ENCODE peak calls at places on chromosomes 7 and 10, in five cellular contexts. E is tibial artery; M is lower lobe of right lung; V is mesendoderm; W is CD4-positive, alpha-beta T cell. C is an unnamed sample.

GRCh38 chr7:44395067-44395466 is 69.7 kb upstream of the CAMK2B start:
- DNase-seq in V (no peak), E (no peak), W (no peak), M (no peak), C (peak)

GRCh38 chr7:128132426-128133069 is 101.3 kb upstream of the LRRC4 start:
- DNase-seq in E (no peak), M (no peak), W (no peak), V (no peak), C (no peak)

GRCh38 chr10:25877296-25877695 is 56.7 kb upstream of the MYO3A start:
- DNase-seq in M (no peak), V (no peak), E (no peak), W (no peak), C (no peak)

GRCh38 chr10:27439101-27439500 is 65.0 kb upstream of the RAB18 start:
- DNase-seq in M (no peak), E (no peak), W (no peak), V (no peak), C (no peak)

GRCh38 chr7:158378978-158379377 is 208.6 kb downstream of the PTPRN2 start:
- DNase-seq in E (no peak), M (no peak), W (no peak), V (no peak), C (no peak)

GRCh38 chr7:90629306-90629918 is 33.3 kb downstream of the CDK14 start:
- DNase-seq in M (no peak), V (peak), W (no peak), E (no peak), C (no peak)

GRCh38 chr7:155009570-155010157 is 6.7 kb upstream of the PAXIP1 start:
- DNase-seq in W (peak), M (no peak), E (no peak), V (peak), C (no peak)

GRCh38 chr10:100571069-100571817 is 35.5 kb downstream of the HIF1AN start:
- DNase-seq in M (no peak), W (no peak), V (no peak), E (no peak), C (peak)

GRCh38 chr7:117827861-117828260 is 45.4 kb downstream of the CTTNBP2 start:
- DNase-seq in V (peak), W (no peak), M (no peak), E (no peak), C (no peak)

GRCh38 chr10:27745380-27745718 is 270 bp downstream of the MKX start:
- DNase-seq in W (no peak), E (no peak), M (no peak), V (no peak), C (no peak)

GRCh38 chr10:79229830-79230562 is 117.3 kb upstream of the PPIF start:
- DNase-seq in V (peak), W (no peak), M (no peak), E (no peak), C (no peak)

GRCh38 chr7:100604976-100605911 is 3.1 kb downstream of the PCOLCE start:
- DNase-seq in W (no peak), E (no peak), V (no peak), M (peak), C (no peak)
- H3K27ac ChIP-seq in W (no peak), E (peak), V (no peak), M (peak), C (peak)

DNA sequence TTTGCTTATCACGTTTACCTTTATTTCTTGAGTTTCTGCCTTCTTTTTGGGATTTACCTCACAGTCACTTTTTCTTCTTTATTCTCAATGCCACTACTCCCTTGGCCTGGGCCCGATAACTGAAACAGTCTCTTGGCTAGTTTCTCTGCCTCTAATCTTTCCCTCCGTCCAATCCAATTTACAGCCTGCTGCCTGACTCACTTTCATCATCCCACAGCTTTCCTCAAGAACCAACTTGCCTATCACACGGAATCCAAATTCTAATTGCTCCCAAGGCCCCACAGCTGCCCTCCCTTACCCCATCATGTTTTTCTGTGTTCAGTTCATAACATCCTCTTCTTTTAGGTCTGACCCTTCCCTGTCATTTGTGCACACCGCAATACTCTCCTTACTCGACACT is 121.4 kb downstream of the HIPK2 start:
- DNase-seq in W (no peak), M (no peak), V (no peak), E (no peak), C (no peak)
- H3K27ac ChIP-seq in W (no peak), M (no peak), V (no peak), E (no peak), C (no peak)

DNA sequence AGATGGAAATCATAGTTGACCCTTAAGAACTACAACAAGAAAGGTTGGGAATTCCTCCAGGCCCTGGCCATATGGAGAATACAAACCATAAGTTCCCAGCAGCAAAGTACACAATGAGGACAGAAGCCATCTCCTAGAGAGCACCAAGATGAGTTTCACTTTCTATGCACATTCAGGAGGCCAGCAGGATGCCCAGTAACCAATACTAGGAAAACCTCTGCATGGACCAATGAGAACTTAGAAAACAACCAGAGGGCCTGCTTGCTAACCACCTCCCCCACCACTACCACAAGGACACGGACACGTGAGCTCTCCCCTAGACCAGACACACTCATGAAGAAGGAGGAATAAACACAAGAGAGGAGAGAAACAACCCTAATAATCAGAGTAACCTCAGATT is 56.3 kb downstream of the IFIT5 start:
- DNase-seq in W (no peak), M (no peak), E (no peak), V (peak), C (no peak)
- H3K27ac ChIP-seq in W (no peak), M (no peak), E (no peak), V (no peak), C (no peak)

GRCh38 chr7:86645174-86645566 is 1.5 kb downstream of the GRM3 start:
- DNase-seq in W (no peak), V (peak), E (no peak), M (no peak), C (no peak)

GRCh38 chr7:86647340-86648094 is 3.8 kb downstream of the GRM3 start:
- DNase-seq in E (no peak), M (no peak), V (no peak), W (no peak), C (no peak)

GRCh38 chr7:86643478-86644281 is at the start of gene GRM3:
- DNase-seq in E (no peak), W (no peak), V (peak), M (peak), C (no peak)

GRCh38 chr7:86644282-86645173 is 819 bp downstream of the GRM3 start:
- DNase-seq in M (no peak), V (peak), E (no peak), W (no peak), C (no peak)

DNA sequence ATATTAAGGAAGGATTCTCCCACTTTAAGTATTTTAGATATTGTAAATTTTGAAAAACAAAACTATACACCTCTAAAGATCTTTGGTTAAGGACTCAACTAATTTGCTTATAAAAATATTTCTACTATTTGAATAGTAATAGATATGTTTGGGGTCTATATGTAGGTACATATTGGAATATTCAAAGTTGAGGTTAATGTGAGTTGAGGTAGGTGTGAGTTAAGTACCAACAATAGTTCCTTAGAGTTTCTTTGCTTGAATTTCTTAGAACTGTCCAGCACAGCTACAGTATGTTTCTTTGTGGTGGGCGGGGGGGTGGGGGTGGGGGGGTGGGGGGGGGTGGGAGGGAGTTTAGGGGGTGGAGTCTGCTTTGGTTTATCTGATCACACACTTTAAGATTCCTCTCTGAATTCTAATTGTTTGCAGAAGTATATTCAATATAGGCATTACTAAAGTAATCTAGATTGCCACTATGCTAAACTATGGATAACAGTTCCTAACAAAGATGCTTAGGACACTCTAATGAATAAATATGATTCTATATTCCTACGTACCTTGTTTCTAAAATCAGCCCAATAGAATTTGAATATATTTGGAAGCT is 2.1 kb downstream of the GRM3 start:
- DNase-seq in E (no peak), W (no peak), M (no peak), V (no peak), C (no peak)
- H3K27ac ChIP-seq in E (no peak), W (no peak), M (no peak), V (no peak), C (no peak)

GRCh38 chr10:50929670-50930069 is 44.2 kb upstream of the A1CF start:
- DNase-seq in E (no peak), W (no peak), V (peak), M (no peak), C (no peak)

GRCh38 chr10:50927522-50928189 is 42.2 kb upstream of the A1CF start:
- DNase-seq in E (no peak), V (no peak), W (no peak), M (no peak), C (no peak)

GRCh38 chr10:50932113-50932512 is 46.7 kb upstream of the A1CF start:
- DNase-seq in E (no peak), V (peak), M (no peak), W (no peak), C (no peak)

GRCh38 chr10:50928190-50928552 is 42.7 kb upstream of the A1CF start:
- DNase-seq in E (no peak), M (no peak), W (no peak), V (no peak), C (no peak)
- H3K27ac ChIP-seq in E (no peak), M (no peak), W (no peak), V (no peak), C (no peak)

GRCh38 chr10:24466616-24466949 is 257.1 kb downstream of the ARHGAP21 start:
- DNase-seq in E (no peak), M (no peak), W (no peak), V (no peak), C (no peak)
- H3K27ac ChIP-seq in E (no peak), M (peak), W (no peak), V (no peak), C (peak)

DNA sequence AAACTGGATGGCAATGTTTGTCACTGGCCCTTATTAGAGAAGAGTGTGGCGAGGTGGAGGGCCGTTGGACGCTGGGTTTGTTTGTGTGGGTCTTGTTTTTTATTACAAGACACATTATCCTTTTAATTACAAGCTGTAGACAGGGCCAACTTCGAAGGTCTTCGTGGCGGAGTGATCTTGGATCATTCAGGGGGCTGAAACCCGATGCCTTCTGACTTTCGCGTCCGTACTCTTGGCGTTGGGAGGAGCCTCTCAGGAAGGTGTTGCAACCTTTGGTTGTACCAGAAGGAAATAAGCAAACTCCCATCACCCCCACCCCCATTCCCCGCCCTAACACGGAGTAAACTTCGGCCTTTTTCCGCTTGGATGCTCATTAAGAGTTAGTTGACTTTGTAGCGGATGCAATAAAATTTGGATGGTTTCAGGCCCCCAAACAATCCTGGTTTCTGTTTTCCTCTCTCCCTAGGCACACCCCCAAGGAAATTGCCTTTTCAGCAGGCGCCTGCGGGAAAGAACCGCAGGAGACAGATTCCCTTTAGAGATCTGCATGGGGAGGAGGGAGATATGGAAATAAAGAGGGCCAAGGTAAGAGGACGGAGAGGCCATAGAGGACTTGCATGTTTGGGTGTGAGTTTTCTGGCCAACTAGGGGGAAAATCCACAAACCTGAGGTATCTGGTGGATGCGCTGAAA is 294.5 kb upstream of the NFE2L3 start:
- DNase-seq in E (peak), W (no peak), M (no peak), V (peak), C (no peak)
- H3K27ac ChIP-seq in E (peak), W (no peak), M (no peak), V (peak), C (peak)

C was measured in vagina.